ENCODE peak calls at places on chromosomes 6 and 20, in seven cellular contexts. One of them, this sample, is unnamed.

GRCh38 chr20:9886227-9886626 is 47.4 kb upstream of the PAK5 start:
- DNase-seq in endodermal cell: no peak
- DNase-seq in fibroblast of lung: peak
- DNase-seq in neural crest cell: no peak
- DNase-seq in astrocyte of the spinal cord: no peak
- DNase-seq in CD4-positive, alpha-beta T cell: no peak
- DNase-seq in foreskin fibroblast: peak
- DNase-seq in this sample: peak

GRCh38 chr6:48744948-48745347 is 634.0 kb upstream of the PTCHD4 start:
- DNase-seq in CD4-positive, alpha-beta T cell: no peak
- DNase-seq in neural crest cell: no peak
- DNase-seq in endodermal cell: no peak
- DNase-seq in astrocyte of the spinal cord: peak
- DNase-seq in foreskin fibroblast: peak
- DNase-seq in fibroblast of lung: peak
- DNase-seq in this sample: peak

GRCh38 chr6:44116643-44117382 is 10.4 kb downstream of the MRPL14 start:
- DNase-seq in endodermal cell: no peak
- DNase-seq in foreskin fibroblast: peak
- DNase-seq in neural crest cell: no peak
- DNase-seq in CD4-positive, alpha-beta T cell: no peak
- DNase-seq in astrocyte of the spinal cord: peak
- DNase-seq in fibroblast of lung: peak
- DNase-seq in this sample: peak

GRCh38 chr6:66717786-66718185 is 1010.8 kb upstream of the EYS start:
- DNase-seq in CD4-positive, alpha-beta T cell: no peak
- DNase-seq in foreskin fibroblast: no peak
- DNase-seq in neural crest cell: no peak
- DNase-seq in endodermal cell: no peak
- DNase-seq in astrocyte of the spinal cord: no peak
- DNase-seq in fibroblast of lung: no peak
- DNase-seq in this sample: no peak

GRCh38 chr20:47035191-47035590 is 140.5 kb downstream of the EYA2 start:
- DNase-seq in foreskin fibroblast: peak
- DNase-seq in endodermal cell: no peak
- DNase-seq in neural crest cell: peak
- DNase-seq in astrocyte of the spinal cord: no peak
- DNase-seq in fibroblast of lung: no peak
- DNase-seq in CD4-positive, alpha-beta T cell: no peak
- DNase-seq in this sample: no peak

GRCh38 chr20:52313335-52313963 is 121.9 kb upstream of the ZFP64 start:
- DNase-seq in foreskin fibroblast: peak
- DNase-seq in astrocyte of the spinal cord: peak
- DNase-seq in fibroblast of lung: peak
- DNase-seq in endodermal cell: peak
- DNase-seq in neural crest cell: peak
- DNase-seq in CD4-positive, alpha-beta T cell: no peak
- DNase-seq in this sample: peak

GRCh38 chr6:108169801-108170606 is 4.2 kb downstream of the NR2E1 start:
- DNase-seq in CD4-positive, alpha-beta T cell: no peak
- DNase-seq in foreskin fibroblast: no peak
- DNase-seq in astrocyte of the spinal cord: no peak
- DNase-seq in neural crest cell: no peak
- DNase-seq in fibroblast of lung: no peak
- DNase-seq in endodermal cell: peak
- DNase-seq in this sample: no peak

GRCh38 chr6:138682722-138683521 is 90.6 kb upstream of the CCDC28A start:
- DNase-seq in foreskin fibroblast: peak
- DNase-seq in neural crest cell: no peak
- DNase-seq in CD4-positive, alpha-beta T cell: no peak
- DNase-seq in fibroblast of lung: peak
- DNase-seq in astrocyte of the spinal cord: peak
- DNase-seq in endodermal cell: no peak
- DNase-seq in this sample: peak

GRCh38 chr6:53492860-53493634 is 51.9 kb downstream of the GCLC start:
- DNase-seq in neural crest cell: no peak
- DNase-seq in endodermal cell: peak
- DNase-seq in foreskin fibroblast: peak
- DNase-seq in CD4-positive, alpha-beta T cell: no peak
- DNase-seq in fibroblast of lung: peak
- DNase-seq in astrocyte of the spinal cord: peak
- DNase-seq in this sample: peak

GRCh38 chr20:60455272-60455671 is 497.0 kb downstream of the CDH26 start:
- DNase-seq in CD4-positive, alpha-beta T cell: no peak
- DNase-seq in foreskin fibroblast: no peak
- DNase-seq in fibroblast of lung: no peak
- DNase-seq in endodermal cell: no peak
- DNase-seq in neural crest cell: no peak
- DNase-seq in astrocyte of the spinal cord: no peak
- DNase-seq in this sample: no peak

GRCh38 chr6:150417899-150418824 is 49.4 kb downstream of the IYD start:
- DNase-seq in CD4-positive, alpha-beta T cell: no peak
- DNase-seq in foreskin fibroblast: peak
- DNase-seq in neural crest cell: no peak
- DNase-seq in endodermal cell: no peak
- DNase-seq in fibroblast of lung: peak
- DNase-seq in astrocyte of the spinal cord: peak
- DNase-seq in this sample: peak

GRCh38 chr20:51960004-51960403 is 157.7 kb upstream of the SALL4 start:
- DNase-seq in CD4-positive, alpha-beta T cell: no peak
- DNase-seq in foreskin fibroblast: no peak
- DNase-seq in endodermal cell: no peak
- DNase-seq in neural crest cell: peak
- DNase-seq in astrocyte of the spinal cord: no peak
- DNase-seq in fibroblast of lung: no peak
- DNase-seq in this sample: no peak

GRCh38 chr20:15491564-15491963 is 1081.7 kb downstream of the KIF16B start:
- DNase-seq in endodermal cell: peak
- DNase-seq in foreskin fibroblast: no peak
- DNase-seq in fibroblast of lung: no peak
- DNase-seq in astrocyte of the spinal cord: no peak
- DNase-seq in neural crest cell: no peak
- DNase-seq in CD4-positive, alpha-beta T cell: no peak
- DNase-seq in this sample: no peak

GRCh38 chr6:36563237-36563927 is 16.1 kb upstream of the STK38 start:
- DNase-seq in foreskin fibroblast: peak
- DNase-seq in fibroblast of lung: no peak
- DNase-seq in CD4-positive, alpha-beta T cell: no peak
- DNase-seq in astrocyte of the spinal cord: no peak
- DNase-seq in neural crest cell: no peak
- DNase-seq in endodermal cell: peak
- DNase-seq in this sample: no peak

GRCh38 chr6:35139924-35140524 is 1.1 kb downstream of the TCP11 start:
- DNase-seq in endodermal cell: peak
- DNase-seq in fibroblast of lung: peak
- DNase-seq in neural crest cell: peak
- DNase-seq in astrocyte of the spinal cord: peak
- DNase-seq in foreskin fibroblast: peak
- DNase-seq in CD4-positive, alpha-beta T cell: peak
- DNase-seq in this sample: peak

GRCh38 chr6:137827411-137827940 is 39.6 kb upstream of the TNFAIP3 start:
- DNase-seq in neural crest cell: no peak
- DNase-seq in endodermal cell: no peak
- DNase-seq in CD4-positive, alpha-beta T cell: no peak
- DNase-seq in astrocyte of the spinal cord: no peak
- DNase-seq in foreskin fibroblast: no peak
- DNase-seq in fibroblast of lung: no peak
- DNase-seq in this sample: no peak

GRCh38 chr6:129598244-129599187 is 111.5 kb downstream of the ARHGAP18 start:
- DNase-seq in foreskin fibroblast: peak
- DNase-seq in neural crest cell: peak
- DNase-seq in endodermal cell: peak
- DNase-seq in CD4-positive, alpha-beta T cell: no peak
- DNase-seq in fibroblast of lung: peak
- DNase-seq in astrocyte of the spinal cord: peak
- DNase-seq in this sample: peak

GRCh38 chr6:113122060-113122459 is 735.1 kb upstream of the MARCKS start:
- DNase-seq in astrocyte of the spinal cord: peak
- DNase-seq in endodermal cell: peak
- DNase-seq in neural crest cell: no peak
- DNase-seq in foreskin fibroblast: peak
- DNase-seq in CD4-positive, alpha-beta T cell: no peak
- DNase-seq in fibroblast of lung: peak
- DNase-seq in this sample: peak

GRCh38 chr6:9504191-9504590 is 910.7 kb downstream of the TFAP2A start:
- DNase-seq in foreskin fibroblast: no peak
- DNase-seq in fibroblast of lung: no peak
- DNase-seq in neural crest cell: no peak
- DNase-seq in astrocyte of the spinal cord: no peak
- DNase-seq in endodermal cell: no peak
- DNase-seq in CD4-positive, alpha-beta T cell: no peak
- DNase-seq in this sample: no peak

GRCh38 chr6:4817551-4817950 is 41.3 kb downstream of the CDYL start:
- DNase-seq in CD4-positive, alpha-beta T cell: no peak
- DNase-seq in endodermal cell: no peak
- DNase-seq in foreskin fibroblast: peak
- DNase-seq in astrocyte of the spinal cord: peak
- DNase-seq in neural crest cell: no peak
- DNase-seq in fibroblast of lung: peak
- DNase-seq in this sample: peak

GRCh38 chr6:28105286-28105685 is 19.1 kb upstream of the ZSCAN16 start:
- DNase-seq in foreskin fibroblast: peak
- DNase-seq in astrocyte of the spinal cord: no peak
- DNase-seq in fibroblast of lung: peak
- DNase-seq in endodermal cell: no peak
- DNase-seq in CD4-positive, alpha-beta T cell: no peak
- DNase-seq in neural crest cell: no peak
- DNase-seq in this sample: peak
- TF ChIP-seq CTCF in foreskin fibroblast: no peak
- TF ChIP-seq CTCF in astrocyte of the spinal cord: no peak
- TF ChIP-seq CTCF in fibroblast of lung: no peak
- TF ChIP-seq CTCF in endodermal cell: no peak
- TF ChIP-seq CTCF in CD4-positive, alpha-beta T cell: no peak
- TF ChIP-seq CTCF in neural crest cell: no peak
- TF ChIP-seq CTCF in this sample: no peak

DNA sequence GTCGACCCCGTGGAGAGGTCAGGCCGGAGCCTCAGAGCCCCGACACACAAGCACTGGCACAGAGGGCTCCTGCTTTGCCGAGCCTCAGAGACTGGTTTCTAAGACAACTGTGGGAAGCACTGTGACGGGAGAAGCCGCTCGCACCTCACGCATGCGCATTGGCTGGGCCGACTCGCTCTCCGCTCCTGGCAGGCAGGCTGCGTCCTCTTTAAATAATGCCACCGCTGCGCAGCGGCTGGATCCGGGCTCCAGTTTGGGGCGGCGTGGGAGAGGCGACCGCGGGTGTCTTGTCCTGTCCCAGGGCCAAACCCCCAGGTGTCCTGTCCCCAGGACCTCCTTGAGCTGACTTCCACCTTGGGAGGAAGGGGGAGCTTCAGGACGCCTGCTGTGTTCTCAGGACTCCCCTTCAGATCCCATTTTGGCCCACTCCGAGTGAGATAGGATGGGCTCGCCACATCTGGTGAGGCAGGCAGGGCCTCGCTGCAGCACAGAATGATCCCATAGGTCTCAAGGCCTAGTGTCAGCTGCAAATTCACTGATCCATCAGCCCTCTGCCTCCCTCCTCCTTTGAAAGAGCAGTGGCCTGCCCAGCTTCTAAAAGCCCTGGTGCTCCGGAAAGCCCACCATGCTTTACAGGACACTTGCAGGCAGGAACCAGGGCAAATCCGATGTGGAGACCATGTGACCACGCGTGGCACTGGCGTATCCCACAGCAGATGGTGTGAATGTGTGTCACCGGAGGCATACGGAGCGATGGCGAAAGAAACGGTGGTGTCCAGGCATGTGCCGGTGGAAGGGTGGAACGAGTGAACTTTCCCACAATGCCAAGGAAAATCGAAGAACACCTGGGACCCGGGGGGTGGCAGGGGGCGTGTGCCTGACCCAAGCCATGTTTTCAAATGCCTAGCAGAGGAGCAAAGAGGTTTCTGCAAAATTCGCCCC is 169.3 kb upstream of the ZNF337 start:
- DNase-seq in endodermal cell: peak
- DNase-seq in CD4-positive, alpha-beta T cell: peak
- DNase-seq in foreskin fibroblast: peak
- DNase-seq in fibroblast of lung: peak
- DNase-seq in astrocyte of the spinal cord: peak
- DNase-seq in neural crest cell: peak
- DNase-seq in this sample: peak
- TF ChIP-seq CTCF in endodermal cell: no peak
- TF ChIP-seq CTCF in CD4-positive, alpha-beta T cell: no peak
- TF ChIP-seq CTCF in foreskin fibroblast: no peak
- TF ChIP-seq CTCF in fibroblast of lung: no peak
- TF ChIP-seq CTCF in astrocyte of the spinal cord: no peak
- TF ChIP-seq CTCF in neural crest cell: no peak
- TF ChIP-seq CTCF in this sample: no peak

DNA sequence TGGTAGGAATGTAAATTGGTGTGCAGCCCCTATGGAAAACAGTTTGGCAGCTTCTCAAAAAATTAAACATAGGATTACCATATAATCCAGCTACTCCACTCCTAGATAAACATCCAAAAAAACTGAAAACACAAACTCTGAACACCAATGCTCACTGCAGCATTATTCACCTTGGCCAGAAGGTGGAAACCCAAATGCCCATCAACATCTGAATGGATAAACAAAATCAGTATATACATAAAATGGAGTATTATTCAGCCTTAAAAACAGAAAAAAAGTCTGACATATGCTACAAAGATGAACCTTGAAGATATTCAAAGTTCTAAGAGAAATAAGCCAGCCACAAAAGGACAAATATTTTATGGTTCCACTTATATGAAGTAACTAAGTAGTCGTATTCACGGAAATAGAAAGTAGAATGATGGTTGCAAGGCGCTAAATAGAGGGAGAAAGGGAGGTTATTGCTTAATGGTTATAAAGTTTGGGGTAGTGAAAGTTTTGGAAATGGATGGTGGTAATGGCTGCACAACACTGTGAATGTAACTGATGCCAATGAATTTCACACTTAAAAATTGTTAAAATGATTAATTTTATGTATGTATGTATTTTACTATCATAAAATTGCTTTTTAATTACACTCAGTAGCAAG is 4.0 kb downstream of the PHF10 start:
- DNase-seq in foreskin fibroblast: no peak
- DNase-seq in endodermal cell: no peak
- DNase-seq in CD4-positive, alpha-beta T cell: no peak
- DNase-seq in astrocyte of the spinal cord: no peak
- DNase-seq in neural crest cell: no peak
- DNase-seq in fibroblast of lung: no peak
- DNase-seq in this sample: no peak
- TF ChIP-seq CTCF in foreskin fibroblast: no peak
- TF ChIP-seq CTCF in endodermal cell: peak
- TF ChIP-seq CTCF in CD4-positive, alpha-beta T cell: no peak
- TF ChIP-seq CTCF in astrocyte of the spinal cord: no peak
- TF ChIP-seq CTCF in neural crest cell: peak
- TF ChIP-seq CTCF in fibroblast of lung: peak
- TF ChIP-seq CTCF in this sample: peak

DNA sequence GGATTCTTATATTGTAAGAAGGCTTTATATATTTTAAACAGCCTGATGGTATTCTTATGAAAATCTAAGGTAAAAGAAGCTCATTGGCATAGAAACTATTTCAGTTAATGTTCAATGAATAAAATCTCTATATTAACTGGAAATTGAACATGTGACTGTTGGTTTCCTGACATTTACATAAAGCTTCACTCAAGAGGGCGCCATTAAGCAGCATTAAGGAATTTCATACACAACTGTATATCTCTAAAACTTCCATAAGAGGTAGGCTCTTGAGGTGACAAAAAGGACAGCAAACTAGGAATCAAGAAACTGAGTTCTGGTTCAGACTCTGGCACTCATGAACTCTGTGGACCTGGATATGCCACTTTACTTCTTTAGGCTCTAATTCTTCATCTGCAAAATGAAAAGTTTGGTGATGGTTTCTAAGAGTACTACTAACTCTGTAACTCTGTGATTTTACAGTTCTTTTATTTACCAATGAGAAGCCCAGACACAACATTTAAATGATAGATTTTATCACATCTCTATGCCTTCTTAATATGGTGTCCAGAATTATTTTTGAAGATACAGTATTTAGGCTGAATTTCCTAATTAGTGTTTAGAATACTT is 147.5 kb downstream of the FLRT3 start:
- DNase-seq in foreskin fibroblast: peak
- DNase-seq in endodermal cell: no peak
- DNase-seq in CD4-positive, alpha-beta T cell: no peak
- DNase-seq in fibroblast of lung: peak
- DNase-seq in neural crest cell: no peak
- DNase-seq in astrocyte of the spinal cord: peak
- DNase-seq in this sample: peak
- TF ChIP-seq CTCF in foreskin fibroblast: peak
- TF ChIP-seq CTCF in endodermal cell: peak
- TF ChIP-seq CTCF in CD4-positive, alpha-beta T cell: no peak
- TF ChIP-seq CTCF in fibroblast of lung: peak
- TF ChIP-seq CTCF in neural crest cell: peak
- TF ChIP-seq CTCF in astrocyte of the spinal cord: peak
- TF ChIP-seq CTCF in this sample: peak